ENCODE peak calls at places on chromosome 5, in eight cellular contexts. W is GDM1, Q is amniotic stem cell, L is GM04503, T is NCI-H2081, C is head of caudate nucleus, R is HEK293T, M is choroid plexus epithelial cell. E is an unnamed sample.

GRCh38 chr5:113447651-113448050 is 12.9 kb upstream of the TSSK1B start:
- DNase-seq in L (no peak), C (no peak), M (peak; percentile 9), Q (no peak), R (peak; percentile 53), W (no peak), T (no peak), E (peak; percentile 11)

GRCh38 chr5:138927979-138928378 is 52.8 kb upstream of the LRRTM2 start:
- DNase-seq in C (peak; percentile 89), W (no peak), Q (no peak), T (no peak), L (no peak), M (peak; percentile 28), R (no peak), E (peak; percentile 28)

GRCh38 chr5:14672508-14673394 is 8.2 kb downstream of the OTULIN start:
- DNase-seq in T (no peak), L (no peak), C (no peak), W (no peak), Q (no peak), R (no peak), M (no peak), E (no peak)

GRCh38 chr5:54807421-54807820 is 178.0 kb downstream of the ESM1 start:
- DNase-seq in M (peak; percentile 80), R (no peak), C (no peak), L (no peak), W (no peak), T (no peak), Q (no peak), E (peak; percentile 68)

GRCh38 chr5:41418220-41419031 is 92.0 kb downstream of the PLCXD3 start:
- DNase-seq in R (no peak), W (no peak), C (no peak), L (no peak), T (no peak), M (peak; percentile 48), Q (peak; percentile 2), E (no peak)

GRCh38 chr5:96175090-96175489 is 213.4 kb upstream of the ELL2 start:
- DNase-seq in Q (no peak), R (no peak), W (no peak), L (no peak), M (no peak), C (no peak), T (no peak), E (no peak)

GRCh38 chr5:633521-633955 is 21.4 kb downstream of the CEP72 start:
- DNase-seq in L (no peak), M (peak; percentile 22), T (no peak), C (no peak), R (no peak), Q (no peak), W (no peak), E (peak; percentile 8)

GRCh38 chr5:154243736-154244135 is 53.2 kb downstream of the GALNT10 start:
- DNase-seq in L (peak; percentile 43), R (no peak), W (no peak), C (no peak), T (no peak), M (no peak), Q (no peak), E (peak; percentile 43)

GRCh38 chr5:160262665-160263064 is 33.4 kb downstream of the FABP6 start:
- DNase-seq in Q (no peak), R (no peak), C (no peak), W (peak; percentile 27), M (no peak), L (no peak), T (no peak), E (peak; percentile 39)

GRCh38 chr5:132775439-132776076 is 1.5 kb downstream of the SEPTIN8 start:
- DNase-seq in W (no peak), T (no peak), L (no peak), R (no peak), M (no peak), C (no peak), Q (no peak), E (peak; percentile 23)

GRCh38 chr5:98099448-98100105 is 673.9 kb upstream of the RGMB start:
- DNase-seq in R (no peak), T (no peak), W (no peak), Q (no peak), M (peak; percentile 18), C (no peak), L (no peak), E (no peak)

GRCh38 chr5:124007675-124008398 is 495.9 kb downstream of the CSNK1G3 start:
- DNase-seq in Q (no peak), M (peak; percentile 34), W (no peak), C (no peak), L (no peak), R (no peak), T (peak; percentile 22), E (peak; percentile 8)

GRCh38 chr5:132001647-132002561 is 9.6 kb downstream of the ACSL6 start:
- DNase-seq in Q (no peak), W (no peak), M (peak; percentile 53), L (peak; percentile 6), C (no peak), T (no peak), R (no peak), E (peak; percentile 19)

GRCh38 chr5:140113180-140113698 is 670 bp upstream of the PURA start:
- DNase-seq in C (no peak), M (no peak), W (no peak), R (no peak), T (no peak), L (no peak), Q (no peak), E (no peak)

GRCh38 chr5:78641060-78641474 is 7.5 kb downstream of the LHFPL2 start:
- DNase-seq in C (no peak), T (no peak), M (no peak), R (no peak), W (no peak), L (no peak), Q (no peak), E (no peak)